ENCODE peak calls at places on chromosome 20, in four cellular contexts. T, J, H and P are unnamed samples.

GRCh38 chr20:433300-433975 is 25.3 kb downstream of the RBCK1 start:
- DNase-seq in T (no peak), J (no peak), H (no peak), P (no peak)

GRCh38 chr20:5531318-5532081 is 214.7 kb upstream of the PROKR2 start:
- DNase-seq in T (peak), J (no peak), H (no peak), P (no peak)

GRCh38 chr20:46308258-46309157 is at the start of gene CDH22:
- DNase-seq in T (peak), J (peak), H (no peak), P (no peak)

GRCh38 chr20:64093013-64093503 is 8.9 kb upstream of the LKAAEAR1 start:
- DNase-seq in T (peak), J (peak), H (no peak), P (no peak)

GRCh38 chr20:39670987-39671386 is 708.8 kb downstream of the DHX35 start:
- DNase-seq in T (no peak), J (no peak), H (no peak), P (no peak)

GRCh38 chr20:19583532-19584175 is 174.4 kb upstream of the RIN2 start:
- DNase-seq in T (peak), J (peak), H (peak), P (peak)

GRCh38 chr20:24770628-24771556 is 178.2 kb upstream of the CST7 start:
- DNase-seq in T (no peak), J (no peak), H (no peak), P (peak)

GRCh38 chr20:64114356-64114971 is 7.1 kb upstream of the NPBWR2 start:
- DNase-seq in T (no peak), J (no peak), H (no peak), P (peak)

GRCh38 chr20:63072231-63072791 is 65.5 kb upstream of the BHLHE23 start:
- DNase-seq in T (no peak), J (no peak), H (no peak), P (no peak)

GRCh38 chr20:1232538-1233111 is 6.8 kb downstream of the RAD21L1 start:
- DNase-seq in T (no peak), J (no peak), H (no peak), P (no peak)

GRCh38 chr20:57660510-57661199 is 40.4 kb upstream of the ZBP1 start:
- DNase-seq in T (no peak), J (no peak), H (no peak), P (no peak)

GRCh38 chr20:11891827-11892521 is 25.7 kb upstream of the BTBD3 start:
- DNase-seq in T (peak), J (peak), H (peak), P (peak)

GRCh38 chr20:24651171-24651972 is 181.9 kb downstream of the SYNDIG1 start:
- DNase-seq in T (peak), J (no peak), H (no peak), P (no peak)

GRCh38 chr20:45014671-45015415 is 48.5 kb downstream of the STK4 start:
- DNase-seq in T (no peak), J (no peak), H (no peak), P (no peak)
- H3K27ac ChIP-seq in T (no peak), J (no peak), H (peak), P (no peak)

DNA sequence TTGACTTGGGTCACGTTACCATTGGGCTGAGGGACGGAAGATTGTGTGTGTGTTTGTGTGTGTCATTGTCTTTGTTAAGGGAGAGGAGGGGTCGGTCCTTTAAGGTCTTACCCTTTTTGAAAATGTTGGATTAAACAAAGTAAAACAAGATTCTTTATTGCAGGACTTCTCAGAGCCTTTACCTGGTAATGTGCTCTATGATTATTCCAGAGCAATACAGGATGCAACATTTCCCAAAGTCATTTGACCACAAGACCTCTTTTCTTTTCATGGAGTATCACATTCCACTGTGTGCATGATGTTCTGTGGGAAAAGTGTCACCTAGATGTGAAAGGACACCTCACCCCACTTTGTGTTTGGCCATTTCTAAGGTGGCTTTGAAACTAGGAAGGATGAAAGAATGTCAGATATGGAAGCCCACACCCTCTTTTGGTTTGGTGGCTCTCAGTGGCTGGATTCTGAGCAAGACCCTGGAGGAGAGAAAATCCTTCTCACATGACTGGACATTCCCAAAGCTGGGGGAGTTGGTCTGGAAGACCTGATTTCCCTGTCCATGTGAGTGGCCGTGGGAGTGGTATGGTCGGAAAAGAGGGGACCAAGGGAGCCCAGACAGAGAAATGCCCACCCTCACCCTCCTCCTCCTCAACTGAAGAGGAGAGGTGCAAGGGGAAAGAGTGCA is 18.2 kb upstream of the ZNF831 start:
- DNase-seq in T (no peak), J (no peak), H (no peak), P (peak)
- H3K4me3 ChIP-seq in T (no peak), J (no peak), H (no peak), P (no peak)

GRCh38 chr20:54122681-54123586 is 50.9 kb downstream of the CYP24A1 start:
- DNase-seq in T (no peak), J (no peak), H (no peak), P (no peak)
- H3K27ac ChIP-seq in T (peak), J (no peak), H (peak), P (no peak)

DNA sequence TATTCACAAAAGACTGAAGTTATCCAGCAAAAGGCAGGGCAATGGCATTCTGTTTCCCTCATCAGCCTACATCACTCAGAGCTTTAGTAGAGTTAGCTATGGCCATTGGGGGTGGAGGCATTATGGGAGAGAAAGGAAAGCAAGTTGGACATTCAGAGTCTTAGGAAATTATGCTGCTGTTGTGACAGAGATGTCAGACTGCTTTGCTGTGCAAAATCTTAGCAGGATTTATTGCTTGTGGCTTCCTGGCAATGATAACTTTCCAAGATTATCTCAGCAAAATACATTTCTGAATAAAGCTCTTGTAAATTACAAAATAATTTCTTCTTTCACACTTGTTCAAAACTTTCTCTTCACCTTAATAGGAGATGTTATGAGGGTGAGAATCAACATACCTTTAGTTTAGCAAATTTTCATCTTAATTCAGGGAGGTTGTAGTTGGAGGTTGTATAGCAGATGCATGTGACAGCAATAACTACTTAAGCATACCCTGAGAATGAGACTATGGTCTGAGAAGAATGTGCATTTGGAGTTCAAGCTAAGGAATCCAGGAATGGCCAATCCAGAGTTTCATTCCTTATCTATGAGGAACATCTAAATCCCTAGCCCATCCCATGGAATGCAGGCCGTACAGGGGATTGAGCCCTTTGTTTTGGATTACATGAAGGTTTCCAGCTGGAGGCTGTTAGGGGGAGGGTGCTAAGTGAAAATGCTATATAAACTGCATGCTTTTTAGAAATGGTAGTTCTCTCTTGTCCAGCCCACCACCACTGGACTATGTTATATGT is 179.8 kb downstream of the HAO1 start:
- DNase-seq in T (no peak), J (peak), H (no peak), P (no peak)
- H3K4me3 ChIP-seq in T (no peak), J (no peak), H (no peak), P (no peak)

GRCh38 chr20:44653536-44653935 is 2.0 kb upstream of the ADA start:
- DNase-seq in T (no peak), J (no peak), H (no peak), P (no peak)
- H3K27ac ChIP-seq in T (no peak), J (no peak), H (no peak), P (no peak)

GRCh38 chr20:33261465-33261864 is 21.5 kb upstream of the BPIFB1 start:
- DNase-seq in T (peak), J (no peak), H (no peak), P (peak)

GRCh38 chr20:33259371-33259770 is 23.6 kb downstream of the BPIFA1 start:
- DNase-seq in T (no peak), J (no peak), H (no peak), P (no peak)

GRCh38 chr20:33252460-33252859 is 16.7 kb downstream of the BPIFA1 start:
- DNase-seq in T (no peak), J (no peak), H (no peak), P (no peak)

GRCh38 chr20:33255005-33255404 is 19.2 kb downstream of the BPIFA1 start:
- DNase-seq in T (no peak), J (no peak), H (no peak), P (no peak)

DNA sequence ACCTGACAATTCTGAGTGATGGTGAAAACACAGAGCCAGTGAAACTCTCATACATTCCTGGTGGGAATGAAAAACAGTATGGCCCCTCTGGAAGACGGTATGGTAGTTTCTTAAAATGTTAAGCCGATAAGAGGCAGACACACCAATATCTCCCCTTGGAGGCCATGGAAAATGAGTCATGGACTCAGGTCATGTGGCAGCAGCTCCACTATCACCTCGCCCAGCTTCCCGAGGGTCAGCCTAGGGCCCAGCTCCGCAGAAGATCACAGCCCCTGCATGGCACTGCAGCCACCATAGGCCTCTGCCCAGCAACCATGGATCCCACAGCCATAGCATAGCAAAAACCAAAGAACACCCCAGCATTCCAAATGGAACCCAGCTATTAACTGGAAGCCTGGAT is 21.4 kb downstream of the BPIFA1 start:
- DNase-seq in T (no peak), J (no peak), H (no peak), P (no peak)
- H3K4me3 ChIP-seq in T (no peak), J (no peak), H (no peak), P (no peak)

DNA sequence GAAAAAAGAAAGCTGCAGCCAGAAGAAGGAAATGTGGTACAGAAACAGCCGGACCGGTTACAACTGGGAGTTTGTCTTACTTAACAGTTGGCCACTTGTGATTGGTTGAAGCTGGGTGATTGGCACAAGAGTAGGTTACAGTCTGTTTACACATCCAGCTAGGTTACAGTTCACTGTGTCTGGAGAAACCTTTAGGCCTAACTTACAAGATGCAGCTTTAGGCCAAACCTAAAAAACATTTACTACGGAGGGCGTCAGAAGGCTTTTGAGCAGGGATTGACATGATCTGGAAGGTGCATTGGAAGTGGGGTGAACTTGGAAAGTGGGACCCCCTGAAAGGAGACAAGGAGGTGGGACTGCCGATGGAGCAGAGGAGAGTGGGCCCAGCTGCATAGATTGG is 122.3 kb downstream of the BANF2 start:
- DNase-seq in T (peak), J (no peak), H (peak), P (no peak)
- H3K27ac ChIP-seq in T (no peak), J (no peak), H (peak), P (no peak)

GRCh38 chr20:35700625-35701148 is 1.5 kb downstream of the ROMO1 start:
- DNase-seq in T (no peak), J (no peak), H (peak), P (no peak)
- H3K4me3 ChIP-seq in T (peak), J (peak), H (no peak), P (no peak)

GRCh38 chr20:54122189-54122588 is 51.6 kb downstream of the CYP24A1 start:
- DNase-seq in T (peak), J (no peak), H (no peak), P (no peak)
- H3K27ac ChIP-seq in T (peak), J (no peak), H (no peak), P (no peak)